ENCODE peak calls at places on chromosomes 2 and 18, in nine cellular contexts. K is bronchial epithelial cell, Q is EH, H is SIG-M5, O is GM03348, A is cerebellar nuclear complex, Y is skeletal muscle cell, W is dermis blood vessel endothelial cell, P is NCI-H1417. G is an unnamed sample.

GRCh38 chr18:686339-687111 is 25.9 kb downstream of the ENOSF1 start:
- DNase-seq in O (no peak), W (no peak), Y (peak), A (no peak), Q (peak), H (no peak), P (no peak), K (no peak), G (no peak)

GRCh38 chr18:36066731-36067117 is 635 bp downstream of the RPRD1A start:
- DNase-seq in O (peak), W (no peak), Q (no peak), A (peak), Y (no peak), K (peak), H (no peak), P (no peak), G (no peak)

GRCh38 chr18:76134631-76135030 is 360.4 kb downstream of the ZNF516 start:
- DNase-seq in Y (no peak), Q (no peak), W (no peak), A (no peak), O (no peak), K (peak), H (no peak), P (no peak), G (no peak)

GRCh38 chr2:219404954-219405353 is 13.2 kb upstream of the DES start:
- DNase-seq in A (no peak), K (no peak), H (no peak), Y (no peak), O (no peak), Q (no peak), W (no peak), P (no peak), G (no peak)

GRCh38 chr18:22307528-22307927 is 110.2 kb downstream of the CTAGE1 start:
- DNase-seq in Y (no peak), H (peak), A (no peak), K (no peak), Q (no peak), P (no peak), O (no peak), W (no peak), G (no peak)

GRCh38 chr2:74945783-74946165 is 12.7 kb upstream of the POLE4 start:
- DNase-seq in W (no peak), O (no peak), Q (peak), Y (no peak), K (no peak), A (no peak), H (no peak), P (no peak), G (no peak)

GRCh38 chr18:12911025-12911927 is 27.2 kb upstream of the PTPN2 start:
- DNase-seq in K (peak), Q (no peak), P (no peak), O (peak), H (no peak), Y (no peak), A (no peak), W (peak), G (no peak)

GRCh38 chr2:216632952-216633615 is at the start of gene IGFBP2:
- DNase-seq in K (no peak), H (no peak), O (peak), W (peak), Y (no peak), A (no peak), P (peak), Q (peak), G (peak)

GRCh38 chr18:48583568-48583967 is 44.7 kb downstream of the CTIF start:
- DNase-seq in P (no peak), K (no peak), Y (no peak), H (no peak), O (no peak), Q (peak), A (no peak), W (peak), G (no peak)

GRCh38 chr2:75589344-75590105 is 28.8 kb upstream of the EVA1A start:
- DNase-seq in H (no peak), K (no peak), Q (peak), W (no peak), O (no peak), P (peak), A (no peak), Y (no peak), G (no peak)

GRCh38 chr2:211944572-211944971 is 594.0 kb downstream of the ERBB4 start:
- DNase-seq in Q (no peak), Y (no peak), K (peak), A (no peak), O (no peak), W (peak), P (peak), H (no peak), G (no peak)

GRCh38 chr18:37085362-37085761 is 256.4 kb downstream of the KIAA1328 start:
- DNase-seq in W (no peak), K (no peak), A (no peak), O (no peak), H (no peak), Y (no peak), Q (no peak), P (no peak), G (no peak)

GRCh38 chr2:203629699-203630098 is 76.7 kb upstream of the CD28 start:
- DNase-seq in Y (no peak), O (no peak), H (no peak), A (no peak), W (no peak), Q (no peak), K (peak), P (no peak), G (no peak)

GRCh38 chr18:48004577-48004976 is 74.1 kb upstream of the SMAD2 start:
- DNase-seq in O (no peak), Y (no peak), Q (no peak), P (no peak), K (peak), H (no peak), A (no peak), W (no peak), G (no peak)

GRCh38 chr2:49640630-49641029 is 486.3 kb upstream of the FSHR start:
- DNase-seq in H (no peak), P (no peak), Y (no peak), K (no peak), W (no peak), O (no peak), A (no peak), Q (no peak), G (no peak)

GRCh38 chr2:196660264-196660663 is 20.7 kb downstream of the CCDC150 start:
- DNase-seq in K (peak), H (no peak), O (peak), Y (peak), Q (peak), A (no peak), W (peak), P (no peak), G (no peak)

GRCh38 chr2:56892381-56892780 is 708.6 kb downstream of the CCDC85A start:
- DNase-seq in A (no peak), O (no peak), P (no peak), H (no peak), K (no peak), Y (no peak), Q (peak), W (no peak), G (no peak)

GRCh38 chr2:197309369-197310231 is 980 bp downstream of the ANKRD44 start:
- DNase-seq in P (peak), Q (no peak), H (no peak), Y (no peak), W (peak), O (peak), A (no peak), K (no peak), G (peak)

GRCh38 chr2:140855471-140855870 is 1275.3 kb downstream of the LRP1B start:
- DNase-seq in P (peak), A (no peak), Y (no peak), Q (no peak), O (no peak), K (no peak), W (no peak), H (no peak), G (no peak)